ENCODE peak calls at places on chromosomes 12 and 14, in eight cellular contexts. J, Q, T, D, Z, O, A and V are unnamed samples.

GRCh38 chr12:84727964-84728363 is 184.6 kb downstream of the SLC6A15 start:
- DNase-seq in A (no peak), J (no peak), O (no peak), D (no peak), Q (no peak), T (no peak), Z (no peak), V (no peak)

GRCh38 chr12:126051611-126052107 is 986.4 kb downstream of the AACS start:
- DNase-seq in J (peak), Q (no peak), A (peak), O (no peak), Z (no peak), T (no peak), D (no peak), V (no peak)

GRCh38 chr12:125324861-125325260 is 259.6 kb downstream of the AACS start:
- DNase-seq in A (no peak), O (no peak), D (no peak), Z (no peak), Q (no peak), T (no peak), J (no peak), V (no peak)

GRCh38 chr12:96427269-96427729 is 27.1 kb upstream of the CDK17 start:
- DNase-seq in T (peak), Q (no peak), J (peak), D (peak), Z (peak), O (no peak), A (peak), V (peak)

GRCh38 chr14:101122855-101123129 is 219.3 kb upstream of the RTL1 start:
- DNase-seq in O (no peak), J (no peak), D (no peak), A (no peak), Z (peak), T (no peak), Q (no peak), V (no peak)

GRCh38 chr12:88572785-88573565 is 7.3 kb downstream of the KITLG start:
- DNase-seq in T (no peak), A (no peak), Q (no peak), Z (no peak), J (no peak), D (no peak), O (no peak), V (no peak)

GRCh38 chr12:50222275-50222783 is 55.2 kb upstream of the CERS5 start:
- DNase-seq in D (peak), Q (no peak), A (peak), J (no peak), Z (peak), O (peak), T (peak), V (peak)

GRCh38 chr12:49347307-49348237 is 884 bp downstream of the DNAJC22 start:
- DNase-seq in O (peak), D (peak), A (peak), Z (peak), T (peak), J (peak), Q (peak), V (no peak)

GRCh38 chr14:40218282-40218941 is 786.2 kb upstream of the FBXO33 start:
- DNase-seq in J (no peak), A (no peak), Z (no peak), D (no peak), T (no peak), Q (no peak), O (no peak), V (no peak)

GRCh38 chr14:100362311-100362927 is 39.3 kb downstream of the SLC25A47 start:
- DNase-seq in Q (no peak), O (no peak), T (no peak), Z (no peak), A (no peak), D (no peak), J (no peak), V (no peak)

GRCh38 chr14:68487805-68488590 is 304.9 kb downstream of the ZFP36L1 start:
- DNase-seq in J (no peak), Q (no peak), T (no peak), D (peak), O (no peak), Z (no peak), A (no peak), V (no peak)

GRCh38 chr14:73209943-73210342 is 27.4 kb upstream of the PAPLN start:
- DNase-seq in T (peak), Q (no peak), D (peak), O (no peak), J (no peak), Z (no peak), A (peak), V (no peak)

GRCh38 chr12:64147011-64147671 is 75.0 kb downstream of the KICS2 start:
- DNase-seq in J (no peak), Z (no peak), T (no peak), D (no peak), O (no peak), Q (no peak), A (no peak), V (no peak)

GRCh38 chr12:28958553-28959195 is 190.4 kb upstream of the FAR2 start:
- DNase-seq in J (no peak), D (no peak), O (no peak), Z (no peak), A (peak), Q (no peak), T (peak), V (no peak)

GRCh38 chr12:124607681-124608425 is 40.4 kb upstream of the NCOR2 start:
- DNase-seq in T (no peak), Z (no peak), D (peak), A (no peak), O (no peak), Q (no peak), J (peak), V (no peak)

GRCh38 chr14:72613196-72613974 is 280.5 kb downstream of the DPF3 start:
- DNase-seq in D (peak), O (no peak), T (peak), J (no peak), Z (peak), A (peak), Q (no peak), V (no peak)

GRCh38 chr12:54300732-54301427 is at the start of gene NFE2:
- DNase-seq in Z (no peak), O (peak), T (no peak), A (peak), J (peak), Q (no peak), D (peak), V (no peak)

GRCh38 chr14:51677738-51678137 is 26.0 kb downstream of the FRMD6 start:
- DNase-seq in Z (no peak), J (no peak), A (no peak), T (no peak), O (no peak), D (no peak), Q (no peak), V (no peak)

GRCh38 chr12:12436831-12437345 is 80.0 kb downstream of the BORCS5 start:
- DNase-seq in O (no peak), J (no peak), D (peak), T (no peak), Q (no peak), Z (no peak), A (no peak), V (no peak)

GRCh38 chr12:58310368-58310767 is 369.0 kb downstream of the ATP23 start:
- DNase-seq in A (peak), O (no peak), Z (no peak), J (no peak), T (peak), Q (no peak), D (peak), V (no peak)

GRCh38 chr14:69848903-69849391 is 30.3 kb upstream of the SMOC1 start:
- DNase-seq in J (no peak), Z (no peak), O (no peak), T (no peak), D (no peak), A (no peak), Q (no peak), V (no peak)

GRCh38 chr12:52371716-52372115 is 4.4 kb upstream of the KRT85 start:
- DNase-seq in Z (no peak), O (no peak), T (no peak), D (no peak), Q (no peak), J (no peak), A (no peak), V (no peak)

GRCh38 chr12:53071591-53072551 is 7.3 kb downstream of the SPRYD3 start:
- DNase-seq in Z (peak), T (peak), O (no peak), A (peak), D (no peak), J (no peak), Q (no peak), V (no peak)